ENCODE peak calls at places on chromosomes 3 and 15, in six cellular contexts. A is SK-N-SH, U is right cardiac atrium, H is breast epithelium, F is GM12865, D is AG09309. Q is an unnamed sample.

GRCh38 chr3:72311425-72311824 is 526.5 kb upstream of the PROK2 start:
- DNase-seq in U (no peak), D (no peak), H (no peak), F (no peak), A (no peak), Q (no peak)

GRCh38 chr3:185549111-185549510 is 3.3 kb downstream of the LIPH start:
- DNase-seq in D (peak; percentile 97), U (no peak), F (peak; percentile 35), H (peak; percentile 37), A (no peak), Q (no peak)

GRCh38 chr3:28726840-28727239 is 378.2 kb upstream of the AZI2 start:
- DNase-seq in D (no peak), F (peak; percentile 54), U (peak; percentile 66), A (peak; percentile 40), H (no peak), Q (no peak)

GRCh38 chr15:77031376-77032050 is 36.6 kb downstream of the PSTPIP1 start:
- DNase-seq in A (peak; percentile 32), D (no peak), H (no peak), F (peak; percentile 68), U (no peak), Q (peak; percentile 47)

GRCh38 chr15:46543626-46544025 is 908.8 kb downstream of the SQOR start:
- DNase-seq in H (no peak), D (no peak), A (no peak), U (no peak), F (no peak), Q (no peak)

GRCh38 chr3:134054881-134055280 is 25.2 kb upstream of the SLCO2A1 start:
- DNase-seq in D (no peak), U (no peak), H (no peak), A (no peak), F (no peak), Q (no peak)

GRCh38 chr3:129313983-129314756 is 35.5 kb downstream of the HMCES start:
- DNase-seq in A (peak; percentile 34), F (no peak), D (peak; percentile 14), U (no peak), H (no peak), Q (no peak)

GRCh38 chr3:18891641-18892040 is 256.7 kb upstream of the KCNH8 start:
- DNase-seq in D (no peak), H (no peak), A (no peak), F (no peak), U (no peak), Q (no peak)

GRCh38 chr3:177528306-177529070 is 331.2 kb upstream of the TBL1XR1 start:
- DNase-seq in H (no peak), A (no peak), D (no peak), U (no peak), F (no peak), Q (no peak)

GRCh38 chr15:79311901-79312553 is 1.1 kb downstream of the TMED3 start:
- DNase-seq in H (no peak), F (peak; percentile 66), U (no peak), D (no peak), A (peak; percentile 9), Q (peak; percentile 25)

GRCh38 chr3:133280591-133280990 is 119.3 kb upstream of the BFSP2 start:
- DNase-seq in H (no peak), F (peak; percentile 9), U (no peak), A (no peak), D (no peak), Q (no peak)

GRCh38 chr15:94731286-94731685 is 499.9 kb downstream of the MCTP2 start:
- DNase-seq in U (no peak), A (no peak), F (no peak), H (no peak), D (no peak), Q (no peak)

GRCh38 chr3:38165722-38166387 is 518 bp downstream of the OXSR1 start:
- DNase-seq in D (no peak), U (no peak), A (no peak), H (peak; percentile 51), F (no peak), Q (no peak)

GRCh38 chr3:8622873-8623725 is 21.5 kb downstream of the SSUH2 start:
- DNase-seq in D (no peak), A (peak; percentile 93), H (peak; percentile 35), F (peak; percentile 69), U (peak; percentile 70), Q (peak; percentile 42)

GRCh38 chr3:100402150-100402706 is 889 bp downstream of the LNP1 start:
- DNase-seq in D (peak; percentile 25), F (peak; percentile 35), A (peak; percentile 25), U (no peak), H (no peak), Q (no peak)

GRCh38 chr15:100309109-100309983 is 32.4 kb downstream of the ADAMTS17 start:
- DNase-seq in D (no peak), U (no peak), A (peak; percentile 39), H (no peak), F (no peak), Q (no peak)

GRCh38 chr3:53513556-53514190 is 19.3 kb downstream of the CACNA1D start:
- DNase-seq in A (no peak), F (peak; percentile 51), U (no peak), H (no peak), D (no peak), Q (no peak)

GRCh38 chr3:60399295-60399694 is 852.0 kb downstream of the FHIT start:
- DNase-seq in D (no peak), U (no peak), A (no peak), H (no peak), F (no peak), Q (no peak)

GRCh38 chr15:40906947-40907802 is 12.9 kb downstream of the VPS18 start:
- DNase-seq in F (peak; percentile 46), H (peak; percentile 55), D (no peak), A (peak; percentile 72), U (peak; percentile 66), Q (no peak)

GRCh38 chr3:63969866-63970265 is 53.4 kb downstream of the PSMD6 start:
- DNase-seq in F (no peak), U (no peak), D (no peak), A (no peak), H (no peak), Q (no peak)

GRCh38 chr3:63966871-63967270 is 54.7 kb upstream of the SCAANT1 start:
- DNase-seq in D (no peak), U (no peak), F (no peak), A (no peak), H (no peak), Q (no peak)

GRCh38 chr3:63968612-63969350 is 54.5 kb downstream of the PSMD6 start:
- DNase-seq in H (no peak), D (no peak), F (peak; percentile 28), A (no peak), U (no peak), Q (no peak)

GRCh38 chr3:63966007-63966406 is 53.8 kb upstream of the SCAANT1 start:
- DNase-seq in H (no peak), U (no peak), F (no peak), D (no peak), A (no peak), Q (no peak)

GRCh38 chr3:63967675-63968611 is 55.4 kb downstream of the PSMD6 start:
- DNase-seq in A (peak; percentile 13), H (no peak), U (peak; percentile 37), F (peak; percentile 69), D (no peak), Q (peak; percentile 32)
- H3K4me3 ChIP-seq in A (no peak overlapping the region), H (peak overlapping the region; percentile 15), U (peak overlapping the region; percentile 1), F (peak overlapping the region; percentile 43), D (no peak overlapping the region), Q (peak overlapping the region; percentile 41)

GRCh38 chr3:128006061-128006470 is 46.2 kb upstream of the SEC61A1 start:
- DNase-seq in F (no peak), U (no peak), A (no peak), H (no peak), D (no peak), Q (no peak)
- H3K4me3 ChIP-seq in F (no peak overlapping the region), U (no peak overlapping the region), A (no peak overlapping the region), H (no peak overlapping the region), D (no peak overlapping the region), Q (no peak overlapping the region)

GRCh38 chr15:74400915-74401757 is 32.6 kb downstream of the SEMA7A start:
- DNase-seq in H (no peak), U (no peak), F (peak; percentile 90), D (no peak), A (no peak), Q (peak; percentile 76)

GRCh38 chr15:74403590-74403919 is 30.2 kb downstream of the SEMA7A start:
- DNase-seq in F (peak; percentile 79), H (no peak), A (no peak), D (no peak), U (no peak), Q (peak; percentile 82)

GRCh38 chr15:74402873-74403589 is 30.7 kb downstream of the SEMA7A start:
- DNase-seq in F (peak; percentile 94), H (no peak), A (no peak), D (no peak), U (no peak), Q (peak; percentile 88)

GRCh38 chr15:74403981-74404563 is 29.7 kb downstream of the SEMA7A start:
- DNase-seq in H (no peak), A (no peak), F (peak; percentile 95), U (no peak), D (no peak), Q (peak; percentile 88)

DNA sequence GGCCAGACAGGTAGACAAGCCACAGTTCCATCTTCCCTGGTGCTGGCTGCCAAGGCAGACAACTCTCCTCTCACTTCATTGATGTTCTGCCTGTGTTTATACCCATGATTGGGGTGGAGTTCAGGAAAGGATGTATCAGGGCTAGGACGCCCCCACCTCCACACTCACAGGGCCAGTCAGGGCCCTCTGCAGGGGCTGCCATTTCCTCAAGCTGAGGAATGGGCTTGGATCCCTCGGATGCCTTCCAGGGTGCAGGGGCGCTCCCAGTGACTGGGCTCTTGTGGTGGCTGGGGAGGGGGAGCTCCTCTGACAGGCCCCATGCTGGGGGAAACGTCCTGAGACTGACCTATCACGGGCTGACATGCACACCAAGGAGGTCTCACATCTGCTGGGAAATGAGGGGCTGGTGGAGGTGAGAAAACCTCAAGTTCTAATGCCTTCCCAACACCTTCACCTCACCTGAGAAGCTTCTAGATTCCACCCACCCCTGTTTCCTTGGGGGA is 31.4 kb downstream of the SEMA7A start:
- DNase-seq in F (peak; percentile 57), U (no peak), H (no peak), A (no peak), D (no peak), Q (no peak)
- H3K4me3 ChIP-seq in F (peak overlapping the region; percentile 76), U (no peak overlapping the region), H (no peak overlapping the region), A (no peak overlapping the region), D (no peak overlapping the region), Q (no peak overlapping the region)

DNA sequence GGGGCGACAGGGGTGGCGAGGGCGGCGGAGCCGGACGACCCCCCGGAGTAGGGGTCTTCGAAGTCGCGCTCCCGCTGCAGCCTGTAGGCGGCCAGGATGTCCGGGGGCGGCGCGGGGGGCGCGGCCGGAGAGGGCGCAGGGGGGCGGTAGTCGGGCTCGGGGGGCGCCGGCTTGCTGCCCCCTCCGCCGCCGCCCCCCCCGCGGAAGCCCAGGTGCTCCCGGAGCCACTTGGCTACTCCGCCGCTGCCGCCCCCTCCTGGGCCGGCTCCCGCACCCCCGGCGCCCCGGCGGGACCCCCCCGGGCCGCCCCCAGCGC is 230 bp downstream of the SHF start:
- DNase-seq in U (no peak), H (no peak), A (no peak), F (no peak), D (no peak), Q (no peak)
- H3K4me3 ChIP-seq in U (peak overlapping the region; percentile 94), H (peak overlapping the region; percentile 63), A (peak overlapping the region; percentile 74), F (no peak overlapping the region), D (peak overlapping the region; percentile 55), Q (peak overlapping the region; percentile 48)

GRCh38 chr3:120416868-120417267 is 33.9 kb downstream of the FSTL1 start:
- DNase-seq in F (no peak), A (no peak), U (no peak), H (no peak), D (no peak), Q (no peak)
- H3K4me3 ChIP-seq in F (no peak overlapping the region), A (no peak overlapping the region), U (no peak overlapping the region), H (no peak overlapping the region), D (no peak overlapping the region), Q (peak overlapping the region; percentile 38)

Q was measured in GM06990.